ENCODE peak calls at places on chromosomes 4 and X, in ten cellular contexts. One of them, this sample, is unnamed.

GRCh38 chr4:78002260-78002659 is 54.9 kb upstream of the FRAS1 start:
- DNase-seq in iPS DF 6.9: no peak
- DNase-seq in aorta: no peak
- DNase-seq in fibroblast of lung: peak; percentile 81
- DNase-seq in K562: no peak
- DNase-seq in heart left ventricle: no peak
- DNase-seq in NT2/D1: no peak
- DNase-seq in osteoblast: peak; percentile 29
- DNase-seq in uterus: no peak
- DNase-seq in H9: no peak
- DNase-seq in this sample: no peak

GRCh38 chr4:84870398-84871163 is 95.9 kb downstream of the WDFY3 start:
- DNase-seq in iPS DF 6.9: peak; percentile 58
- DNase-seq in aorta: no peak
- DNase-seq in fibroblast of lung: peak; percentile 91
- DNase-seq in K562: no peak
- DNase-seq in heart left ventricle: no peak
- DNase-seq in NT2/D1: peak; percentile 70
- DNase-seq in osteoblast: no peak
- DNase-seq in uterus: no peak
- DNase-seq in H9: peak; percentile 70
- DNase-seq in this sample: no peak

GRCh38 chr4:169745291-169745690 is 12.5 kb downstream of the HPF1 start:
- DNase-seq in iPS DF 6.9: no peak
- DNase-seq in aorta: no peak
- DNase-seq in fibroblast of lung: peak; percentile 46
- DNase-seq in K562: no peak
- DNase-seq in heart left ventricle: no peak
- DNase-seq in NT2/D1: no peak
- DNase-seq in osteoblast: peak; percentile 81
- DNase-seq in uterus: no peak
- DNase-seq in H9: no peak
- DNase-seq in this sample: no peak

GRCh38 chr4:119172223-119172622 is 36.6 kb downstream of the MYOZ2 start:
- DNase-seq in iPS DF 6.9: no peak
- DNase-seq in aorta: no peak
- DNase-seq in fibroblast of lung: no peak
- DNase-seq in K562: no peak
- DNase-seq in heart left ventricle: no peak
- DNase-seq in NT2/D1: no peak
- DNase-seq in osteoblast: peak; percentile 22
- DNase-seq in uterus: no peak
- DNase-seq in H9: no peak
- DNase-seq in this sample: no peak

GRCh38 chr4:55083771-55084170 is 41.6 kb downstream of the KDR start:
- DNase-seq in iPS DF 6.9: no peak
- DNase-seq in aorta: no peak
- DNase-seq in fibroblast of lung: no peak
- DNase-seq in K562: no peak
- DNase-seq in heart left ventricle: no peak
- DNase-seq in NT2/D1: no peak
- DNase-seq in osteoblast: no peak
- DNase-seq in uterus: no peak
- DNase-seq in H9: no peak
- DNase-seq in this sample: no peak

GRCh38 chr4:15396157-15396800 is 31.6 kb upstream of the C1QTNF7 start:
- DNase-seq in iPS DF 6.9: peak; percentile 52
- DNase-seq in aorta: no peak
- DNase-seq in fibroblast of lung: peak; percentile 35
- DNase-seq in K562: peak; percentile 62
- DNase-seq in heart left ventricle: peak; percentile 27
- DNase-seq in NT2/D1: no peak
- DNase-seq in osteoblast: no peak
- DNase-seq in uterus: no peak
- DNase-seq in H9: peak; percentile 76
- DNase-seq in this sample: no peak

GRCh38 chr4:110411599-110412011 is 64.3 kb upstream of the ENPEP start:
- DNase-seq in iPS DF 6.9: peak; percentile 60
- DNase-seq in aorta: no peak
- DNase-seq in fibroblast of lung: no peak
- DNase-seq in K562: no peak
- DNase-seq in heart left ventricle: no peak
- DNase-seq in NT2/D1: peak; percentile 77
- DNase-seq in osteoblast: no peak
- DNase-seq in uterus: no peak
- DNase-seq in H9: peak; percentile 72
- DNase-seq in this sample: peak; percentile 10

GRCh38 chr4:63090641-63091040 is 1318.6 kb downstream of the TECRL start:
- DNase-seq in iPS DF 6.9: no peak
- DNase-seq in aorta: no peak
- DNase-seq in fibroblast of lung: no peak
- DNase-seq in K562: no peak
- DNase-seq in heart left ventricle: no peak
- DNase-seq in NT2/D1: no peak
- DNase-seq in osteoblast: no peak
- DNase-seq in uterus: no peak
- DNase-seq in H9: no peak
- DNase-seq in this sample: no peak

GRCh38 chr4:184826315-184827266 is 823 bp upstream of the ACSL1 start:
- DNase-seq in iPS DF 6.9: no peak
- DNase-seq in aorta: no peak
- DNase-seq in fibroblast of lung: peak; percentile 26
- DNase-seq in K562: peak; percentile 61
- DNase-seq in heart left ventricle: peak; percentile 69
- DNase-seq in NT2/D1: no peak
- DNase-seq in osteoblast: no peak
- DNase-seq in uterus: no peak
- DNase-seq in H9: no peak
- DNase-seq in this sample: peak; percentile 72

GRCh38 chrX:20729421-20729820 is 462.7 kb upstream of the RPS6KA3 start:
- DNase-seq in iPS DF 6.9: no peak
- DNase-seq in aorta: no peak
- DNase-seq in fibroblast of lung: peak; percentile 9
- DNase-seq in K562: no peak
- DNase-seq in heart left ventricle: no peak
- DNase-seq in NT2/D1: no peak
- DNase-seq in osteoblast: no peak
- DNase-seq in uterus: no peak
- DNase-seq in H9: no peak
- DNase-seq in this sample: no peak

GRCh38 chr4:24363751-24364150 is 220.6 kb downstream of the DHX15 start:
- DNase-seq in iPS DF 6.9: no peak
- DNase-seq in aorta: no peak
- DNase-seq in fibroblast of lung: no peak
- DNase-seq in K562: no peak
- DNase-seq in heart left ventricle: no peak
- DNase-seq in NT2/D1: no peak
- DNase-seq in osteoblast: no peak
- DNase-seq in uterus: no peak
- DNase-seq in H9: no peak
- DNase-seq in this sample: no peak

GRCh38 chr4:104488151-104488550 is 6.5 kb downstream of the CXXC4 start:
- DNase-seq in iPS DF 6.9: no peak
- DNase-seq in aorta: no peak
- DNase-seq in fibroblast of lung: no peak
- DNase-seq in K562: no peak
- DNase-seq in heart left ventricle: no peak
- DNase-seq in NT2/D1: no peak
- DNase-seq in osteoblast: no peak
- DNase-seq in uterus: no peak
- DNase-seq in H9: no peak
- DNase-seq in this sample: no peak

GRCh38 chr4:130985371-130985770 is 1889.4 kb downstream of the C4orf33 start:
- DNase-seq in iPS DF 6.9: no peak
- DNase-seq in aorta: no peak
- DNase-seq in fibroblast of lung: no peak
- DNase-seq in K562: no peak
- DNase-seq in heart left ventricle: no peak
- DNase-seq in NT2/D1: no peak
- DNase-seq in osteoblast: no peak
- DNase-seq in uterus: no peak
- DNase-seq in H9: no peak
- DNase-seq in this sample: no peak

GRCh38 chr4:121062466-121062975 is 9.8 kb downstream of the NDNF start:
- DNase-seq in iPS DF 6.9: no peak
- DNase-seq in aorta: no peak
- DNase-seq in fibroblast of lung: peak; percentile 29
- DNase-seq in K562: no peak
- DNase-seq in heart left ventricle: no peak
- DNase-seq in NT2/D1: no peak
- DNase-seq in osteoblast: no peak
- DNase-seq in uterus: no peak
- DNase-seq in H9: no peak
- DNase-seq in this sample: no peak
- H3K4me1 ChIP-seq in iPS DF 6.9: no peaks in the 10 kb centered on the region
- H3K4me1 ChIP-seq in aorta: no peaks in the 10 kb centered on the region
- H3K4me1 ChIP-seq in fibroblast of lung: no peaks in the 10 kb centered on the region
- H3K4me1 ChIP-seq in K562: no peaks in the 10 kb centered on the region
- H3K4me1 ChIP-seq in heart left ventricle: no peaks in the 10 kb centered on the region
- H3K4me1 ChIP-seq in NT2/D1: no peaks in the 10 kb centered on the region
- H3K4me1 ChIP-seq in osteoblast: no peaks in the 10 kb centered on the region
- H3K4me1 ChIP-seq in uterus: no peaks in the 10 kb centered on the region
- H3K4me1 ChIP-seq in H9: no peaks in the 10 kb centered on the region
- H3K4me1 ChIP-seq in this sample: no peaks in the 10 kb centered on the region

GRCh38 chrX:12958059-12958458 is 16.9 kb upstream of the TMSB4X start:
- DNase-seq in iPS DF 6.9: no peak
- DNase-seq in aorta: no peak
- DNase-seq in fibroblast of lung: no peak
- DNase-seq in K562: no peak
- DNase-seq in heart left ventricle: no peak
- DNase-seq in NT2/D1: no peak
- DNase-seq in osteoblast: peak; percentile 43
- DNase-seq in uterus: no peak
- DNase-seq in H9: no peak
- DNase-seq in this sample: no peak

GRCh38 chrX:12958461-12958860 is 16.4 kb upstream of the TMSB4X start:
- DNase-seq in iPS DF 6.9: no peak
- DNase-seq in aorta: no peak
- DNase-seq in fibroblast of lung: no peak
- DNase-seq in K562: no peak
- DNase-seq in heart left ventricle: no peak
- DNase-seq in NT2/D1: no peak
- DNase-seq in osteoblast: no peak
- DNase-seq in uterus: no peak
- DNase-seq in H9: no peak
- DNase-seq in this sample: no peak

GRCh38 chrX:12962041-12962504 is 12.8 kb upstream of the TMSB4X start:
- DNase-seq in iPS DF 6.9: no peak
- DNase-seq in aorta: no peak
- DNase-seq in fibroblast of lung: no peak
- DNase-seq in K562: no peak
- DNase-seq in heart left ventricle: no peak
- DNase-seq in NT2/D1: no peak
- DNase-seq in osteoblast: no peak
- DNase-seq in uterus: no peak
- DNase-seq in H9: no peak
- DNase-seq in this sample: no peak

GRCh38 chrX:12965390-12965940 is 9.4 kb upstream of the TMSB4X start:
- DNase-seq in iPS DF 6.9: no peak
- DNase-seq in aorta: no peak
- DNase-seq in fibroblast of lung: no peak
- DNase-seq in K562: peak; percentile 25
- DNase-seq in heart left ventricle: no peak
- DNase-seq in NT2/D1: no peak
- DNase-seq in osteoblast: no peak
- DNase-seq in uterus: no peak
- DNase-seq in H9: no peak
- DNase-seq in this sample: no peak

GRCh38 chrX:12961191-12961718 is 13.7 kb upstream of the TMSB4X start:
- DNase-seq in iPS DF 6.9: no peak
- DNase-seq in aorta: no peak
- DNase-seq in fibroblast of lung: no peak
- DNase-seq in K562: no peak
- DNase-seq in heart left ventricle: no peak
- DNase-seq in NT2/D1: no peak
- DNase-seq in osteoblast: no peak
- DNase-seq in uterus: no peak
- DNase-seq in H9: no peak
- DNase-seq in this sample: no peak
- H3K4me1 ChIP-seq in iPS DF 6.9: no peaks in the 10 kb centered on the region
- H3K4me1 ChIP-seq in aorta: no peaks in the 10 kb centered on the region
- H3K4me1 ChIP-seq in fibroblast of lung: peaks cover 1% of the 10 kb centered on the region
- H3K4me1 ChIP-seq in K562: peaks cover 24% of the 10 kb centered on the region
- H3K4me1 ChIP-seq in heart left ventricle: no peaks in the 10 kb centered on the region
- H3K4me1 ChIP-seq in NT2/D1: no peaks in the 10 kb centered on the region
- H3K4me1 ChIP-seq in osteoblast: peaks cover 9% of the 10 kb centered on the region
- H3K4me1 ChIP-seq in uterus: no peaks in the 10 kb centered on the region
- H3K4me1 ChIP-seq in H9: peaks cover 2% of the 10 kb centered on the region
- H3K4me1 ChIP-seq in this sample: no peaks in the 10 kb centered on the region

GRCh38 chrX:22063284-22063683 is 31.2 kb downstream of the PHEX start:
- DNase-seq in iPS DF 6.9: no peak
- DNase-seq in aorta: no peak
- DNase-seq in fibroblast of lung: peak; percentile 12
- DNase-seq in K562: no peak
- DNase-seq in heart left ventricle: no peak
- DNase-seq in NT2/D1: no peak
- DNase-seq in osteoblast: no peak
- DNase-seq in uterus: no peak
- DNase-seq in H9: no peak
- DNase-seq in this sample: peak; percentile 5
- H3K4me1 ChIP-seq in iPS DF 6.9: no peaks in the 10 kb centered on the region
- H3K4me1 ChIP-seq in aorta: no peaks in the 10 kb centered on the region
- H3K4me1 ChIP-seq in fibroblast of lung: no peaks in the 10 kb centered on the region
- H3K4me1 ChIP-seq in K562: no peaks in the 10 kb centered on the region
- H3K4me1 ChIP-seq in heart left ventricle: no peaks in the 10 kb centered on the region
- H3K4me1 ChIP-seq in NT2/D1: no peaks in the 10 kb centered on the region
- H3K4me1 ChIP-seq in osteoblast: no peaks in the 10 kb centered on the region
- H3K4me1 ChIP-seq in uterus: no peaks in the 10 kb centered on the region
- H3K4me1 ChIP-seq in H9: no peaks in the 10 kb centered on the region
- H3K4me1 ChIP-seq in this sample: no peaks in the 10 kb centered on the region

GRCh38 chr4:134144337-134144736 is 57.3 kb downstream of the PABPC4L start:
- DNase-seq in iPS DF 6.9: no peak
- DNase-seq in aorta: no peak
- DNase-seq in fibroblast of lung: no peak
- DNase-seq in K562: no peak
- DNase-seq in heart left ventricle: no peak
- DNase-seq in NT2/D1: no peak
- DNase-seq in osteoblast: no peak
- DNase-seq in uterus: no peak
- DNase-seq in H9: no peak
- DNase-seq in this sample: no peak

GRCh38 chr4:134145369-134145768 is 56.2 kb downstream of the PABPC4L start:
- DNase-seq in iPS DF 6.9: no peak
- DNase-seq in aorta: no peak
- DNase-seq in fibroblast of lung: no peak
- DNase-seq in K562: no peak
- DNase-seq in heart left ventricle: no peak
- DNase-seq in NT2/D1: no peak
- DNase-seq in osteoblast: no peak
- DNase-seq in uterus: no peak
- DNase-seq in H9: no peak
- DNase-seq in this sample: no peak

GRCh38 chr4:134147941-134148340 is 53.6 kb downstream of the PABPC4L start:
- DNase-seq in iPS DF 6.9: no peak
- DNase-seq in aorta: no peak
- DNase-seq in fibroblast of lung: no peak
- DNase-seq in K562: no peak
- DNase-seq in heart left ventricle: no peak
- DNase-seq in NT2/D1: no peak
- DNase-seq in osteoblast: no peak
- DNase-seq in uterus: no peak
- DNase-seq in H9: no peak
- DNase-seq in this sample: no peak
- H3K4me1 ChIP-seq in iPS DF 6.9: no peaks in the 10 kb centered on the region
- H3K4me1 ChIP-seq in aorta: no peaks in the 10 kb centered on the region
- H3K4me1 ChIP-seq in fibroblast of lung: no peaks in the 10 kb centered on the region
- H3K4me1 ChIP-seq in K562: no peaks in the 10 kb centered on the region
- H3K4me1 ChIP-seq in heart left ventricle: no peaks in the 10 kb centered on the region
- H3K4me1 ChIP-seq in NT2/D1: no peaks in the 10 kb centered on the region
- H3K4me1 ChIP-seq in osteoblast: no peaks in the 10 kb centered on the region
- H3K4me1 ChIP-seq in uterus: no peaks in the 10 kb centered on the region
- H3K4me1 ChIP-seq in H9: no peaks in the 10 kb centered on the region
- H3K4me1 ChIP-seq in this sample: no peaks in the 10 kb centered on the region

This sample was measured in mucosa of descending colon.